ENCODE peak calls at places on chromosomes 5 and 9, in eight cellular contexts. J is gastroesophageal sphincter, P is pancreas, F is T-helper 17 cell, D is Panc1, L is right cardiac atrium, G is Right ventricle myocardium inferior, B is HCT116. M is an unnamed sample.
A peak's percentile ranks its signal among the peaks of the same experiment; 100 is the strongest.

GRCh38 chr9:93357649-93358048 is 93.8 kb upstream of the FAM120A start:
- ATAC-seq in J (no peak), P (no peak), F (no peak), D (no peak), L (no peak), G (no peak), B (no peak), M (peak; percentile 86)

GRCh38 chr5:115494570-115495289 is 49.8 kb downstream of the FEM1C start:
- ATAC-seq in J (peak; percentile 53), P (no peak), F (no peak), D (no peak), L (no peak), G (no peak), B (no peak), M (peak; percentile 44)

GRCh38 chr5:151362970-151363369 is 15.6 kb upstream of the SLC36A2 start:
- ATAC-seq in J (no peak), P (no peak), F (no peak), D (no peak), L (no peak), G (no peak), B (no peak), M (no peak)

GRCh38 chr5:149485655-149486615 is 65.3 kb downstream of the CSNK1A1 start:
- ATAC-seq in J (peak; percentile 91), P (peak; percentile 86), F (no peak), D (peak; percentile 87), L (peak; percentile 85), G (peak; percentile 87), B (peak; percentile 84), M (no peak)

GRCh38 chr5:36363776-36364175 is 62.1 kb upstream of the RANBP3L start:
- ATAC-seq in J (no peak), P (peak; percentile 54), F (no peak), D (no peak), L (no peak), G (no peak), B (no peak), M (no peak)

GRCh38 chr5:40675396-40676133 is 4.2 kb upstream of the PTGER4 start:
- ATAC-seq in J (no peak), P (no peak), F (no peak), D (no peak), L (no peak), G (no peak), B (no peak), M (no peak)

GRCh38 chr5:98573834-98574233 is 199.6 kb upstream of the RGMB start:
- ATAC-seq in J (no peak), P (no peak), F (no peak), D (no peak), L (no peak), G (no peak), B (no peak), M (no peak)

GRCh38 chr9:76562511-76562911 is 103.5 kb downstream of the GCNT1 start:
- ATAC-seq in J (peak; percentile 63), P (peak; percentile 43), F (no peak), D (no peak), L (peak; percentile 45), G (peak; percentile 34), B (no peak), M (peak; percentile 77)

GRCh38 chr5:112917453-112918005 is 4.5 kb downstream of the REEP5 start:
- ATAC-seq in J (no peak), P (no peak), F (no peak), D (no peak), L (no peak), G (no peak), B (no peak), M (no peak)

GRCh38 chr9:2127486-2127885 is 112.3 kb downstream of the SMARCA2 start:
- ATAC-seq in J (no peak), P (no peak), F (no peak), D (no peak), L (no peak), G (no peak), B (no peak), M (no peak)

GRCh38 chr5:5534333-5534732 is 111.9 kb downstream of the ICE1 start:
- ATAC-seq in J (no peak), P (no peak), F (no peak), D (no peak), L (no peak), G (no peak), B (no peak), M (no peak)

GRCh38 chr5:10595305-10595677 is 31.4 kb downstream of the ANKRD33B start:
- ATAC-seq in J (peak; percentile 75), P (no peak), F (no peak), D (peak; percentile 40), L (no peak), G (peak; percentile 24), B (peak; percentile 31), M (no peak)

GRCh38 chr5:173091981-173092380 is 35.8 kb downstream of the CREBRF start:
- ATAC-seq in J (no peak), P (no peak), F (no peak), D (no peak), L (no peak), G (no peak), B (no peak), M (no peak)

GRCh38 chr5:116652196-116652729 is 77.6 kb upstream of the SEMA6A start:
- ATAC-seq in J (peak; percentile 88), P (peak; percentile 93), F (no peak), D (no peak), L (peak; percentile 97), G (peak; percentile 98), B (peak; percentile 96), M (peak; percentile 77)

GRCh38 chr9:34636791-34637355 is 714 bp downstream of the SIGMAR1 start:
- ATAC-seq in J (no peak), P (no peak), F (no peak), D (no peak), L (no peak), G (no peak), B (peak; percentile 1), M (no peak)

GRCh38 chr5:26329562-26330189 is 708.7 kb downstream of the CDH9 start:
- ATAC-seq in J (no peak), P (no peak), F (no peak), D (peak; percentile 65), L (no peak), G (no peak), B (no peak), M (no peak)

GRCh38 chr9:75152416-75152815 is 64.1 kb downstream of the OSTF1 start:
- ATAC-seq in J (no peak), P (no peak), F (peak; percentile 75), D (no peak), L (no peak), G (no peak), B (no peak), M (no peak)

GRCh38 chr5:42642006-42642405 is 114.6 kb upstream of the CCDC152 start:
- ATAC-seq in J (no peak), P (no peak), F (no peak), D (no peak), L (no peak), G (no peak), B (no peak), M (no peak)

GRCh38 chr9:22129134-22129533 is 120.0 kb upstream of the CDKN2B start:
- ATAC-seq in J (no peak), P (no peak), F (no peak), D (no peak), L (no peak), G (no peak), B (no peak), M (no peak)

GRCh38 chr9:113622600-113623400 is 159.3 kb downstream of the RGS3 start:
- ATAC-seq in J (no peak), P (peak; percentile 44), F (peak; percentile 32), D (peak; percentile 60), L (no peak), G (no peak), B (peak; percentile 86), M (peak; percentile 94)

GRCh38 chr5:137220523-137220927 is 278.6 kb downstream of the SPOCK1 start:
- ATAC-seq in J (peak; percentile 50), P (peak; percentile 82), F (no peak), D (peak; percentile 90), L (peak; percentile 59), G (peak; percentile 55), B (peak; percentile 100), M (peak; percentile 60)

GRCh38 chr5:67855523-67855922 is 360.0 kb upstream of the PIK3R1 start:
- ATAC-seq in J (no peak), P (no peak), F (no peak), D (no peak), L (no peak), G (no peak), B (no peak), M (no peak)

GRCh38 chr9:20030671-20031070 is 241.8 kb upstream of the SLC24A2 start:
- ATAC-seq in J (no peak), P (no peak), F (no peak), D (no peak), L (no peak), G (no peak), B (no peak), M (no peak)

GRCh38 chr9:89536145-89536574 is 38.2 kb upstream of the SEMA4D start:
- ATAC-seq in J (no peak), P (no peak), F (peak; percentile 75), D (no peak), L (no peak), G (no peak), B (no peak), M (peak; percentile 34)

GRCh38 chr5:161546463-161547301 is at the start of gene GABRB2:
- ATAC-seq in J (no peak), P (peak; percentile 75), F (no peak), D (peak; percentile 32), L (no peak), G (no peak), B (no peak), M (peak; percentile 41)

GRCh38 chr5:116382025-116382873 is 192.4 kb downstream of the SEMA6A start:
- ATAC-seq in J (no peak), P (no peak), F (no peak), D (no peak), L (no peak), G (no peak), B (no peak), M (no peak)

GRCh38 chr5:146273109-146273508 is 65.5 kb upstream of the POU4F3 start:
- ATAC-seq in J (no peak), P (no peak), F (no peak), D (no peak), L (no peak), G (no peak), B (no peak), M (no peak)

GRCh38 chr9:116331241-116331640 is 177.7 kb downstream of the PAPPA start:
- ATAC-seq in J (no peak), P (no peak), F (no peak), D (no peak), L (no peak), G (no peak), B (no peak), M (no peak)

GRCh38 chr5:31847354-31847753 is 208.4 kb downstream of the PDZD2 start:
- ATAC-seq in J (no peak), P (no peak), F (no peak), D (no peak), L (peak; percentile 93), G (peak; percentile 89), B (no peak), M (no peak)

GRCh38 chr5:55823151-55823796 is 27.9 kb upstream of the IL31RA start:
- ATAC-seq in J (no peak), P (no peak), F (no peak), D (no peak), L (no peak), G (no peak), B (no peak), M (no peak)

GRCh38 chr5:105726093-105726492 is 1944.6 kb downstream of the EFNA5 start:
- ATAC-seq in J (no peak), P (no peak), F (no peak), D (no peak), L (no peak), G (no peak), B (no peak), M (peak; percentile 60)

M was measured in stimulated activated memory B cell treated with anti-CD40 and anti-IgM and Interleukin-4, amounts not matched to agents 10 μg/mL and 1 μg/mL and 100 μg/mL, for 72 hours.